ENCODE peak calls at places on chromosomes 11 and 22, in five cellular contexts. S is A549, U is K562, H is H1, I is HepG2. K is an unnamed sample.

GRCh38 chr22:46501701-46502100 is 35.7 kb downstream of the CELSR1 start:
- DNase-seq in I (no peak), S (peak; percentile 46), H (no peak), U (no peak), K (peak; percentile 76)

GRCh38 chr11:36594316-36594989 is at the start of gene IFTAP:
- DNase-seq in H (peak; percentile 56), S (peak; percentile 90), U (peak; percentile 38), I (peak; percentile 90), K (peak; percentile 92)

GRCh38 chr11:57324154-57324885 is 432 bp downstream of the TNKS1BP1 start:
- DNase-seq in U (peak; percentile 80), S (peak; percentile 52), H (no peak), I (no peak), K (peak; percentile 48)

GRCh38 chr11:67376022-67376386 is 2.6 kb upstream of the CLCF1 start:
- DNase-seq in S (no peak), H (no peak), U (no peak), I (no peak), K (no peak)

GRCh38 chr11:3196161-3197043 is 22.2 kb downstream of the MRGPRG start:
- DNase-seq in U (no peak), H (no peak), I (no peak), S (no peak), K (no peak)

GRCh38 chr22:30943368-30943767 is 25.2 kb downstream of the MORC2 start:
- DNase-seq in I (no peak), H (no peak), U (no peak), S (no peak), K (no peak)

GRCh38 chr11:116851631-116852030 is 14.2 kb upstream of the APOA1 start:
- DNase-seq in U (no peak), I (no peak), S (no peak), H (no peak), K (no peak)

GRCh38 chr11:95563173-95563572 is 226.4 kb downstream of the FAM76B start:
- DNase-seq in S (no peak), I (no peak), U (no peak), H (no peak), K (peak; percentile 21)

GRCh38 chr22:26464312-26464711 is 19.3 kb downstream of the HPS4 start:
- DNase-seq in U (no peak), S (no peak), I (no peak), H (no peak), K (no peak)

GRCh38 chr11:115202061-115202460 is 302.2 kb downstream of the CADM1 start:
- DNase-seq in S (no peak), U (no peak), H (no peak), I (no peak), K (no peak)

GRCh38 chr22:46075764-46076531 is 74.4 kb upstream of the PPARA start:
- DNase-seq in S (no peak), U (no peak), I (no peak), H (no peak), K (no peak)

GRCh38 chr22:21791635-21792625 is 56.3 kb upstream of the YPEL1 start:
- DNase-seq in H (no peak), S (peak; percentile 9), I (no peak), U (peak; percentile 94), K (peak; percentile 62)

GRCh38 chr11:67613960-67614715 is 7.4 kb downstream of the NDUFV1 start:
- DNase-seq in H (no peak), U (peak; percentile 75), I (no peak), S (peak; percentile 46), K (peak; percentile 13)

GRCh38 chr11:2652857-2653643 is 46.7 kb downstream of the KCNQ1OT1 start:
- DNase-seq in I (no peak), U (no peak), H (no peak), S (no peak), K (no peak)

GRCh38 chr11:3859373-3859881 is 4.0 kb downstream of the STIM1 start:
- DNase-seq in I (no peak), U (peak; percentile 56), S (no peak), H (no peak), K (no peak)

GRCh38 chr11:75667831-75668507 is 869 bp downstream of the MAP6 start:
- DNase-seq in S (peak; percentile 41), U (no peak), I (no peak), H (no peak), K (peak; percentile 35)

GRCh38 chr11:76974179-76974891 is 59.9 kb upstream of the B3GNT6 start:
- DNase-seq in H (no peak), I (no peak), S (no peak), U (no peak), K (no peak)

GRCh38 chr11:31803813-31804438 is 7.2 kb downstream of the PAX6 start:
- DNase-seq in S (no peak), H (no peak), I (no peak), U (no peak), K (no peak)

GRCh38 chr11:15829312-15829711 is 527.0 kb downstream of the SOX6 start:
- DNase-seq in U (no peak), S (no peak), H (no peak), I (no peak), K (no peak)
- TF ChIP-seq MAFK in U (no peak), S (no peak), H (no peak), I (no peak), K (no peak)

DNA sequence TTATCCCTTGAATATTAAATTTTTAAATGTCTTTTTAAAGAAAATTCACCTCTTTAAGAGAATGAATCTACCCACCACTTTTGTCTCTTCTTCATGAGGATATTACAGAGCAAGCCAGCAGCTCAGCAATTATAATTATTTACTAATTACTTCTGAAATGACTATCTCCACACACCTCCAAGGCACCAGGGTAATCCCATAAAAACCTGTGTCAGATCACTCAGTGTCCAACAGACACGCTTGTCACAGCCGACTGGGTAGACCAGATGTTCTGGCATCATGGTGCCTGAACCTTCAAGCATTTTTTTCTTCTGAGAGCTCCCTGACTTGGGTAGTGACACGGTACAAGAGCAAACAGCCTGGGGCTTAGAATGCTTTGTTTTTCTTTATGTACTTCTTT is 61.4 kb downstream of the EFCAB6 start:
- DNase-seq in H (no peak), I (no peak), U (no peak), S (no peak), K (no peak)
- TF ChIP-seq MAFK in H (no peak), I (no peak), U (no peak), S (no peak), K (no peak)

GRCh38 chr11:12229450-12230229 is 119.2 kb downstream of the MICAL2 start:
- DNase-seq in I (no peak), U (no peak), H (no peak), S (peak; percentile 47), K (no peak)
- TF ChIP-seq MAFK in I (no peak), U (no peak), H (no peak), S (no peak), K (no peak)

DNA sequence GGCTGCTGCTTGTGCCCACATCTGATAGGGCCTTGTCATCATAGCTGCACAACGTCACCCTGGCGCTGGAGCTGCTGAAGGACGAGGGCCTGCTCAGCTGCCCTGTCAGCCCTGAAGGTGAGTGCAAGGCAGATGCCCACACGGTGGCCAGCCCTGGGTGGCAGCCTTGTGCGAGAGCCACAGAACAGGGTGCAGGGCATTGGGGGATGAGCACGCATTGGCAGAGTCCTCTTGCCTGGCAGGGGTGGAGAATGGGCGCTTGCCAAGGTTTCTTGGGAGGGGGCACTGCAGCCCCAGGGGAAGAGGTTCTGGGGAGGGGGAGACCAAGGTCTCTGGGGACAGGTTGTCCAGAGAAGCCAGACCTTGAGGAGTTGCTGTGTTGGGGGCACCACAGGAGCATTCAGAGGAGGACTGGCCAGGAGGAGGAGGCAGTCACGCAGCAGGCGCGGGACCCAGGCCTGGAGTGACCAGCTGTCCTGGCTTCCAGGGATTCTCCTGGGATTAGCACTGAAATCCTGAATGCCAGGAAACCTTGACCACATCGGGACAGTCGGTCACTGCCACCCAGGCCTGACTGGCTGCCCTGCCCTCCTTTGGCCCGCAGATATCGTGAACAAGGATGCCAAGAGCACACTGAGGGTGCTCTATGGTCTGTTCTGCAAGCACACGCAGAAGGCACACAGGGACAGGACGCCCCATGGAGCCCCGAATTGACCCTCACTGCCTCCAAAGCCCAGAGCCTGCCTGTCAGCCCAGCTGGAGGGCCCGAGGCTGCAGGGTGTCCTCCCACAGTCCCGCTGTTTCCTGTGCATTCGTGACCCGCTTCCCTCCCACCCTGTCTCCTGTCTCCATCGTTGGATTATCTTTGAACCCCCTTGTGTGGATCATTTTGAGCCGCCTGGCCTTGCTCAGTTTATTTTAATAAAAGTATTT is 25.3 kb downstream of the PARVG start:
- DNase-seq in I (no peak), H (no peak), S (no peak), U (no peak), K (no peak)
- TF ChIP-seq MAFK in I (no peak), H (no peak), S (no peak), U (no peak), K (no peak)

GRCh38 chr11:14972581-14973490 is 685 bp upstream of the CALCA start:
- DNase-seq in U (no peak), S (no peak), H (no peak), I (no peak), K (no peak)

GRCh38 chr11:14967581-14968214 is 4.5 kb downstream of the CALCA start:
- DNase-seq in H (no peak), S (no peak), I (no peak), U (no peak), K (no peak)

GRCh38 chr11:14971865-14972580 is at the start of gene CALCA:
- DNase-seq in U (no peak), I (no peak), S (no peak), H (no peak), K (no peak)

GRCh38 chr11:14973621-14974020 is 1.5 kb upstream of the CALCA start:
- DNase-seq in U (no peak), I (no peak), S (no peak), H (no peak), K (peak; percentile 4)

GRCh38 chr11:14969922-14970323 is 2.2 kb downstream of the CALCA start:
- DNase-seq in H (peak; percentile 49), I (peak; percentile 28), S (peak; percentile 50), U (peak; percentile 37), K (peak; percentile 7)
- TF ChIP-seq MAFK in H (no peak), I (no peak), S (no peak), U (no peak), K (no peak)

GRCh38 chr11:101618691-101619090 is 34.9 kb upstream of the TRPC6 start:
- DNase-seq in I (no peak), S (peak; percentile 2), U (no peak), H (no peak), K (peak; percentile 93)

GRCh38 chr11:101617735-101618332 is 34.0 kb upstream of the TRPC6 start:
- DNase-seq in U (no peak), H (peak; percentile 5), S (no peak), I (no peak), K (peak; percentile 52)

GRCh38 chr11:101620026-101620425 is 36.2 kb upstream of the TRPC6 start:
- DNase-seq in U (no peak), I (no peak), H (no peak), S (no peak), K (no peak)
- TF ChIP-seq MAFK in U (no peak), I (no peak), H (no peak), S (no peak), K (no peak)

GRCh38 chr22:42919199-42919598 is 62.1 kb upstream of the ARFGAP3 start:
- DNase-seq in U (no peak), S (peak; percentile 22), H (no peak), I (peak; percentile 59), K (no peak)
- TF ChIP-seq MAFK in U (no peak), S (no peak), H (no peak), I (no peak), K (no peak)

DNA sequence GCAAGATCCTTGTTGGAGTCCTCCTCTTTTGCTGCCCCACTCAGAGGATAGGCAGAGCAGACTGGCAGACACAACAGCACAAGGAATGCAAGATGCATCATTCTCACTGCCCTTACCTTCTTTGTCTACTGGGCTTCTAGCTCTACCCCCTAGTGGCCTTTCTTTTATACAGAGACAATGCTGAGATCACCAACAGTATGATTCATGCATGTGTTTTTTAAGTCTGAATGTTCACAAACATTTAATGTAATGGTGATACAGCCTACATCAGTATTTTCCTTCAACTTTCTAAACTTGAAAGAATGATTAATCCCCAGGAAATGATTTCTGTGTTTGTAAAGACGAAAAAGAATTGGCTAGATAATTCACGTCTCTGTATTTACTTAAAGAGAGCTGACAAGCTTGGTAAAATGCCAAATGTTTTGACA is at the start of gene MMP10:
- DNase-seq in U (no peak), I (peak; percentile 21), S (peak; percentile 60), H (peak; percentile 27), K (peak; percentile 74)
- TF ChIP-seq MAFK in U (no peak), I (no peak), S (no peak), H (no peak), K (no peak)